ENCODE peak calls at places on chromosomes 1 and 21, in five cellular contexts. O, T, Q, L and P are unnamed samples.

GRCh38 chr1:168879906-168880734 is 151.1 kb upstream of the DPT start:
- DNase-seq in Q (no peak), L (no peak), O (no peak), T (no peak), P (no peak)

GRCh38 chr1:175079338-175079737 is 11.7 kb downstream of the TNN start:
- DNase-seq in L (no peak), T (no peak), O (no peak), Q (no peak), P (no peak)

GRCh38 chr21:16792155-16792554 is 720.7 kb upstream of the CXADR start:
- DNase-seq in T (no peak), L (no peak), O (no peak), Q (no peak), P (no peak)

GRCh38 chr1:229344139-229344538 is 1.3 kb upstream of the CCSAP start:
- DNase-seq in T (no peak), O (no peak), L (no peak), Q (no peak), P (no peak)

GRCh38 chr21:43835061-43835460 is 30.0 kb upstream of the AGPAT3 start:
- DNase-seq in L (no peak), T (no peak), Q (no peak), O (no peak), P (no peak)

GRCh38 chr21:26715878-26716506 is 129.2 kb downstream of the ADAMTS1 start:
- DNase-seq in Q (peak), T (peak), O (peak), L (peak), P (peak)

GRCh38 chr21:43854773-43855633 is 10.0 kb upstream of the AGPAT3 start:
- DNase-seq in L (no peak), Q (no peak), O (peak), T (no peak), P (no peak)

GRCh38 chr1:181646723-181647122 is 163.4 kb downstream of the CACNA1E start:
- DNase-seq in Q (no peak), L (no peak), T (no peak), O (no peak), P (no peak)

GRCh38 chr1:107464827-107465226 is 324.0 kb downstream of the NTNG1 start:
- DNase-seq in Q (no peak), O (no peak), T (no peak), L (no peak), P (no peak)

GRCh38 chr1:243229526-243229925 is 25.6 kb downstream of the CEP170 start:
- DNase-seq in L (no peak), T (no peak), Q (no peak), O (no peak), P (no peak)

GRCh38 chr1:154791292-154792278 is 78.5 kb downstream of the KCNN3 start:
- DNase-seq in Q (no peak), O (no peak), T (peak), L (no peak), P (no peak)

GRCh38 chr1:30907641-30908445 is 715 bp downstream of the SDC3 start:
- DNase-seq in L (no peak), T (no peak), O (no peak), Q (no peak), P (no peak)

GRCh38 chr1:163093169-163093568 is 24.0 kb downstream of the RGS4 start:
- DNase-seq in O (no peak), T (no peak), Q (no peak), L (no peak), P (no peak)

GRCh38 chr1:214192825-214193643 is 87.9 kb upstream of the SMYD2 start:
- DNase-seq in O (peak), T (no peak), Q (no peak), L (no peak), P (peak)

GRCh38 chr1:188218289-188218688 is 1389.5 kb downstream of the PLA2G4A start:
- DNase-seq in T (no peak), O (no peak), Q (no peak), L (no peak), P (no peak)

GRCh38 chr21:41834926-41835663 is 44.0 kb downstream of the PRDM15 start:
- DNase-seq in L (no peak), Q (no peak), O (no peak), T (no peak), P (no peak)

GRCh38 chr1:208302702-208303101 is 58.5 kb upstream of the PLXNA2 start:
- DNase-seq in L (no peak), O (no peak), T (no peak), Q (no peak), P (no peak)

GRCh38 chr1:11645670-11646265 is 8.5 kb downstream of the FBXO2 start:
- DNase-seq in L (peak), Q (peak), O (peak), T (peak), P (peak)

DNA sequence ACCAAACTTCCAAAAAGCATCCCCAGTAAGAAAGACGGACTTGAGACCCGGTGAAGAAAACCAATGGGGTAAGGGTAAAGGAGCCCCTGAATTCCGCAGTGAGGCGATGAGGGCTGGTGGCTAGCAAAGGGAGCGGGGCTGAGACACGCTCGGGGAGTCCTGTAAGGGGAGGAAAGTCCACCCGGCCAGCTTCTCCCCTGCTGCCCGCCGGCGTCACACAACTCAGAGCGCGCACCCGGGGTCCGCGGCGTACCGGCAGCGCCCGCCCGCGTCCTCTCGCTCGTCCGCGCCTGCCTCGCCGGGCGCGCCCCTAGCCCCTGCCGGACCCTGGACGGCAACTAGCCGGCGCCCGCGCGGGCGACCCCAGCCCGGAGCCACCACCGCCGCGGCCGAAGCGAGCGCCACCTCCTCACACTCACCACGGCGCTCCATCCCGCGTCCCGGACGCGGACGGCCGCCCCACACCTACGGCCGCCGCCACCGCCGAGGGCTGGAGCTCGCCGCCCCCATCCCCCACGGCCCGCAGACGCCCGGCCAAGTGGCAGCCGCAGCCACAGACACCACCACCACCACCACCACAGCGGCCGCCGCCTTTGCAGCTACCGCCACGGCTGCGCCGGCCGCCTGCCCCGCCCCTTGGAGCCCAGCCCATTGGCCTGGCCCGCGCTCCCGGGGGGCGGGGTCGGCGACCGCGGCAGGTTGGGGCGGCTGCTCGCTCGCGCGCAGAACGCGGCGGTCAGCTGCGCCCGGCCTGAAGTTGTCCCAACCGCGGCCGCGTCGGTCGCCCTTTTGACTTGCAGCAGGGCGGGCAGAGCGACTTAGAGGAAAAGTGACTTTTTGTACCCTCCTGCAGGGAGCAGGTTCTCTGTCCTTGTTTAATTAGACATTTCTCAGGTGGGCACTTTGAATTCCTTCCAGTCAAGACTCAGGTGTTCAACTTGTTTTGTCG is 10.0 kb upstream of the ARHGAP29 start:
- DNase-seq in T (peak), L (peak), O (peak), Q (peak), P (peak)
- H3K14ac ChIP-seq in T (peak), L (peak), O (no peak), Q (no peak), P (no peak)

GRCh38 chr1:165634154-165634921 is 3.3 kb downstream of the MGST3 start:
- DNase-seq in O (no peak), Q (no peak), L (no peak), T (no peak), P (no peak)
- H3K4me3 ChIP-seq in O (no peak), Q (no peak), L (no peak), T (no peak), P (no peak)

DNA sequence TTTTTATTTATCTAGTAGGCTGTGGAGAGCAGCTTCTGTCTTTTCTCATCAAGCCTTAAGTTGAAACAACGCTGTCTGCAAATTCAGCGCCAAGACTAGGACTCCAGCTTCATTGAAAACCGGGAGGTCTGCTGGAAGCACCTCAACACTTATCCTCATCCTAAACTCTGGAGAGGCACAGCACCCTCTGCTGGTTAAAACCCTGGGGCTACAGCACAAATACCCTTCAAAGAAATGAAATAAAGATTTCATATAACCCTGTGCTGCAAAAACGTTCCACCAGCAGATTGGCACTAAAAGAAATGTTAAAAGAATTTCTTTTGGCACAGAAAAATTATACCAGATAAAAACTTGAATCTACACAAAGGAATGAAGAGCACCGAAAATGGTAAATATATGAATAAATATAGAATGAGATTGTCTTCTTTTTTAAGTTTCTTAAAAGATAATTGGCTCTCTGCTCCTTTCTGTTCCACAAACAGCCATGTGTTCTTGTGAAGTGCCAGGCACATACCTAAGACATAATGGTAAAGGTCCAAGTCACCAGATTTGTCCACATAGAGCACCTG is 227.7 kb upstream of the SAMSN1 start:
- DNase-seq in T (no peak), O (peak), Q (peak), L (peak), P (peak)
- H2BK5ac ChIP-seq in T (no peak), O (no peak), Q (no peak), L (no peak), P (no peak)

DNA sequence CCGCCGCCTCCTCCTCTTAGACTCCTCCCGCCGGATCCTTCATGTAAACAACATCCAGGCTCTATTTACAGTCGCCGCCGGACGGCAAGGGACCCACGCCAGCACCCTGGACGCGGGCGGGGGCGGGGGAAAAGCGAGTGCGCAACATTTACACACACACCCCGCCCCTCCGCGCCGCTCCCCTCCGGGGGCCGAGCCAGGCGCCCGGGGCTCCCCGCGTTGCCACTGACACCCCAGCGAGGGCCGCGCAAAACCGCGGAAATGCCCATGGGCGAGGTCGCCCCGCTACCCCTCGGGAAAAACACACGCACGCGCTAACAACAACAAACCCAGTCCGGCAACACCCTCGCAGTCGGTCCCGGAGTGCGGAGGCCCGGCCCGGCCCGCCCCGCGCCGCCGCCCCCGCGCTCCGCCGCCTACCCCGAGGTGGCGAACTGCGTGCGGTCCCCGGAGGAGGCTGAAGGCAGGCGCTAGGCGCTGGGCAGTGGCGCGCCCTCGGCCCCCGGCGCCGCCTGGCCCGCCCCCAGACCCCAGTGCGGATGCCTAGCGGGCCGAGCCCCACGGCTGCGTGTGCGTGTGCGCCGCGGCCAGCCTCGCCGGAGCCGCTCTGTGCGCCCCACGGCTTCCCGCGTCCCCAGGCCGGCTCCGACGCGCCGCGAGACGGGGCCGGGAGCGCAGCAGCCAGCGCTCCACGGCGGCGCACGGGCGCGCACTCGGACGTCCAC is 81.1 kb upstream of the AK4 start:
- DNase-seq in Q (peak), L (peak), T (peak), O (peak), P (peak)
- H3K14ac ChIP-seq in Q (no peak), L (peak), T (no peak), O (peak), P (peak)

DNA sequence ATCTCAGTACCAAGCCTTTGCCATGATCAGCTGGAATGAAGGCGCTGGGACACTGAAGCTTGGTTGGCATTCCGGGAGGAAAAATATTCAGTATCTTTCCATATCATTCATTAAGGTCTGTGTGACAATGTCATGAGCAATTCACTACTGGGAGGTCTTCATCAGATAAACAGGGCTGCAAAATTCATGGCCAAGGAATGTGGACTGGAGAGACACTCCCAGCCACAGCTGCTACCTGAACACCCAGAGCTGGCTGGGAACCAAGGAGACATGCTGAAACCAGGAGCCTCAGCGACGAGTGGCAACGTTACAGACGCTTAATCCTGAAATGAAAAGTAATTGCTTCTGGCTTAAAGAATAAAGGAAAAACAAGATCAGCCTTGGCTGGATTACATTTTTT is 30.6 kb upstream of the DDAH1 start:
- DNase-seq in Q (no peak), O (peak), L (peak), T (peak), P (no peak)
- H3K4me3 ChIP-seq in Q (no peak), O (no peak), L (no peak), T (no peak), P (no peak)

DNA sequence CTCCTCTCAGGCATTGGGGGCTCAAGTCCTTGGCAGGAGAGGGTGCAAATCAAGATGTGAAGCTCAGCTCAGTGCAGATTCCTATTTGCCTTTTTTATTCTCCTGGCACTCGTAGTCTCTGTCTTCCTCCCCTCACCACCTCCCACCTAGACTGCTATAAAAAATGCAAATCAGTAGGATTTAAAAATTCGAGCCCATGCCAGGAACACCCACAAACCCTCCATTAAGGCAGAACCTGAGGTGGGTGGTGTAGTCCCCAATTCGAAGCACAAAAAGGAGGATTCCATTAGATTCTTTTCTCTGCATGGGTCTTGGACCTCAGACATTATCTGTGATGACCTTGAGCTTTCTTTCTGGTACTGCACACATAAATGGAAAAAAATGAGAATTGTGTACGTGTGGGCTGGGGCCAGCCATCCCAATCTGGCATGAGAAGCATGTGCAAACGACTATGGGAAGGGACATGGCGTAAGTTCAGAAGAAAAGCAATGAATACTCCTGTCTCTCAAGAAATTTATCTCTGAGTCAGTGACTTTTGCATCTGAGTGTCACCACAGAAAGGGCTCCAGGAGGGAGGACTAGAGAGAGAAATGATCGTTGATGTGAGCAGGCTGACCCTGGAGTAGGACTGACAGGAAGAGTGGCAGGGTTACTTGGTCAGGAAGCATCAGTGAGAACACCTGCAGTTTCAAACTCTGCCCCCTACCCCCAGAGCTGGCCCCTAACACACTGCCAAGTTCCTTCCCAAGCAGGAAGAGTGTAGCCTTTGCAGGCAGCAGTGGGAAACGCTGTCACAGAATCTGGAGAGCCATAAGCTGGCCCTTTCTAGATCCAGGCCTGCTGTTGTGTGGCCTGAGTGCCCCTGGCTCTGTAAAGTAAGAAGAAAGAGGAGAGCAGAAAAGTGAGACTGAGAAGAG is 1.7 kb downstream of the INKA2 start:
- DNase-seq in T (no peak), O (peak), L (no peak), Q (no peak), P (no peak)
- H2BK5ac ChIP-seq in T (peak), O (no peak), L (no peak), Q (peak), P (no peak)

GRCh38 chr1:159185121-159185520 is 13.7 kb downstream of the CADM3 start:
- DNase-seq in Q (no peak), L (peak), O (no peak), T (no peak), P (no peak)

GRCh38 chr1:159188375-159188788 is 16.3 kb upstream of the ACKR1 start:
- DNase-seq in T (peak), O (peak), L (no peak), Q (peak), P (peak)

GRCh38 chr1:159190441-159190840 is 14.2 kb upstream of the ACKR1 start:
- DNase-seq in Q (no peak), O (no peak), L (peak), T (no peak), P (no peak)

GRCh38 chr1:159184201-159184600 is 12.8 kb downstream of the CADM3 start:
- DNase-seq in T (no peak), L (no peak), O (no peak), Q (no peak), P (no peak)

GRCh38 chr1:159187647-159188374 is 16.4 kb downstream of the CADM3 start:
- DNase-seq in L (no peak), T (no peak), O (no peak), Q (peak), P (no peak)
- H3K14ac ChIP-seq in L (no peak), T (no peak), O (no peak), Q (no peak), P (no peak)

GRCh38 chr1:118264326-118264725 is 79.3 kb upstream of the SPAG17 start:
- DNase-seq in L (peak), O (no peak), T (no peak), Q (no peak), P (no peak)
- H3K4me3 ChIP-seq in L (no peak), O (no peak), T (no peak), Q (no peak), P (no peak)

GRCh38 chr1:147084273-147085096 is 87.8 kb downstream of the PRKAB2 start:
- DNase-seq in T (peak), L (peak), O (peak), Q (peak), P (peak)
- H2BK5ac ChIP-seq in T (peak), L (peak), O (peak), Q (peak), P (peak)

GRCh38 chr1:58905628-58906256 is 121.9 kb upstream of the JUN start:
- DNase-seq in L (no peak), O (no peak), T (no peak), Q (no peak), P (no peak)

GRCh38 chr1:58902830-58903229 is 119.0 kb upstream of the JUN start:
- DNase-seq in L (no peak), T (no peak), O (no peak), Q (no peak), P (no peak)

GRCh38 chr1:58903450-58904298 is 119.8 kb upstream of the JUN start:
- DNase-seq in O (peak), T (peak), L (peak), Q (peak), P (peak)

GRCh38 chr1:58905126-58905490 is 121.3 kb upstream of the JUN start:
- DNase-seq in L (no peak), Q (no peak), O (no peak), T (no peak), P (no peak)

GRCh38 chr1:58904299-58905125 is 120.7 kb upstream of the JUN start:
- DNase-seq in O (no peak), T (no peak), L (no peak), Q (no peak), P (no peak)
- H3K14ac ChIP-seq in O (no peak), T (peak), L (peak), Q (no peak), P (no peak)